ENCODE peak calls at places on chromosomes 1 and 21, in six cellular contexts. E is iris pigment epithelial cell, A is ovary, Y is right cardiac atrium, R is NCI-H69, G is progenitor cell of endocrine pancreas. U is an unnamed sample.

GRCh38 chr1:205576011-205576410 is 55.8 kb downstream of the ELK4 start:
- DNase-seq in A (no peak), G (no peak), Y (no peak), E (no peak), R (peak), U (no peak)

GRCh38 chr1:226656201-226656600 is 82.9 kb downstream of the ITPKB start:
- DNase-seq in A (no peak), R (peak), Y (peak), E (no peak), G (no peak), U (no peak)

GRCh38 chr1:84345220-84345619 is 43.7 kb downstream of the SAMD13 start:
- DNase-seq in E (peak), R (no peak), Y (no peak), G (no peak), A (no peak), U (no peak)

GRCh38 chr1:119659628-119660027 is 11.6 kb upstream of the ZNF697 start:
- DNase-seq in E (no peak), G (no peak), Y (peak), R (no peak), A (peak), U (no peak)

GRCh38 chr1:16903054-16903453 is 7.3 kb downstream of the RNU1-2 start:
- DNase-seq in G (no peak), R (peak), E (peak), Y (no peak), A (no peak), U (no peak)

GRCh38 chr21:41659791-41660560 is 106.9 kb downstream of the RIPK4 start:
- DNase-seq in G (no peak), R (no peak), E (peak), A (no peak), Y (no peak), U (no peak)

GRCh38 chr1:201360486-201360885 is 17.0 kb downstream of the TNNT2 start:
- DNase-seq in A (no peak), R (no peak), E (no peak), Y (peak), G (no peak), U (no peak)

GRCh38 chr1:167455786-167456446 is 62.4 kb downstream of the CD247 start:
- DNase-seq in E (no peak), G (no peak), Y (peak), R (peak), A (no peak), U (no peak)

GRCh38 chr1:92945748-92946270 is 15.5 kb downstream of the DIPK1A start:
- DNase-seq in G (no peak), Y (no peak), E (no peak), A (no peak), R (no peak), U (no peak)

GRCh38 chr1:92483442-92484170 is 3.1 kb downstream of the GFI1 start:
- DNase-seq in G (peak), A (no peak), R (peak), Y (peak), E (no peak), U (no peak)

U was measured in dermis microvascular lymphatic vessel endothelial cell.